ENCODE peak calls at places on chromosomes 4 and X, in six cellular contexts. Z is activated T-cell treated with anti-CD3 and anti-CD28 coated beads for 1 hour; A is naive thymus-derived CD8-positive, alpha-beta T cell; L is NCI-H146; X is aorta; D is head of caudate nucleus. Y is an unnamed sample.

GRCh38 chrX:70322784-70323183 is 32.9 kb downstream of the KIF4A start:
- DNase-seq in X (no peak), L (no peak), D (no peak), Z (no peak), A (no peak), Y (no peak)

GRCh38 chr4:41106081-41106480 is 108.3 kb downstream of the APBB2 start:
- DNase-seq in L (no peak), D (no peak), A (no peak), Z (no peak), X (no peak), Y (no peak)

GRCh38 chr4:57190651-57191481 is 80.7 kb upstream of the IGFBP7 start:
- DNase-seq in L (no peak), D (no peak), Z (no peak), X (no peak), A (no peak), Y (no peak)

GRCh38 chr4:1310796-1311715 is 21.4 kb downstream of the MAEA start:
- DNase-seq in Z (no peak), D (no peak), X (peak), A (peak), L (no peak), Y (no peak)

GRCh38 chr4:53551963-53552362 is 39.3 kb downstream of the LNX1 start:
- DNase-seq in D (no peak), X (no peak), L (no peak), A (no peak), Z (no peak), Y (no peak)

GRCh38 chr4:169540774-169541173 is 71.6 kb downstream of the NEK1 start:
- DNase-seq in X (no peak), Z (no peak), L (no peak), D (no peak), A (no peak), Y (no peak)

GRCh38 chr4:69951602-69952001 is 13.9 kb downstream of the CSN2 start:
- DNase-seq in Z (no peak), A (no peak), D (no peak), L (no peak), X (no peak), Y (no peak)

GRCh38 chr4:54513231-54513630 is 144.5 kb upstream of the KIT start:
- DNase-seq in A (no peak), X (no peak), D (no peak), L (no peak), Z (no peak), Y (no peak)

GRCh38 chr4:80529021-80529420 is 193.5 kb downstream of the CFAP299 start:
- DNase-seq in Z (no peak), A (no peak), X (no peak), D (no peak), L (no peak), Y (no peak)

GRCh38 chr4:100372432-100372831 is 145.4 kb downstream of the EMCN start:
- DNase-seq in L (no peak), X (no peak), D (no peak), Z (no peak), A (no peak), Y (no peak)

GRCh38 chr4:84750956-84751275 is 168.0 kb downstream of the CDS1 start:
- DNase-seq in A (no peak), D (no peak), X (no peak), Z (no peak), L (no peak), Y (no peak)